ENCODE peak calls at places on chromosome 12, in five cellular contexts. One of them, this sample, is unnamed.

GRCh38 chr12:13390921-13391320 is 194.4 kb downstream of the EMP1 start:
- DNase-seq in A549: no peak
- DNase-seq in endothelial cell of umbilical vein: no peak
- DNase-seq in HepG2: no peak
- DNase-seq in GM12878: no peak
- DNase-seq in this sample: no peak

GRCh38 chr12:11202811-11203210 is 16.1 kb upstream of the TAS2R42 start:
- DNase-seq in A549: no peak
- DNase-seq in endothelial cell of umbilical vein: no peak
- DNase-seq in HepG2: no peak
- DNase-seq in GM12878: no peak
- DNase-seq in this sample: no peak

GRCh38 chr12:57037264-57037663 is 12.7 kb downstream of the MYO1A start:
- DNase-seq in A549: no peak
- DNase-seq in endothelial cell of umbilical vein: no peak
- DNase-seq in HepG2: no peak
- DNase-seq in GM12878: no peak
- DNase-seq in this sample: no peak

GRCh38 chr12:120855823-120856589 is 48.2 kb downstream of the SPPL3 start:
- DNase-seq in A549: no peak
- DNase-seq in endothelial cell of umbilical vein: no peak
- DNase-seq in HepG2: no peak
- DNase-seq in GM12878: no peak
- DNase-seq in this sample: no peak

GRCh38 chr12:6340745-6341438 is 984 bp downstream of the TNFRSF1A start:
- DNase-seq in A549: no peak
- DNase-seq in endothelial cell of umbilical vein: peak
- DNase-seq in HepG2: no peak
- DNase-seq in GM12878: no peak
- DNase-seq in this sample: peak

GRCh38 chr12:89709994-89710872 is 1.6 kb upstream of the ATP2B1 start:
- DNase-seq in A549: no peak
- DNase-seq in endothelial cell of umbilical vein: no peak
- DNase-seq in HepG2: no peak
- DNase-seq in GM12878: no peak
- DNase-seq in this sample: no peak

GRCh38 chr12:57181072-57181471 is 33.7 kb upstream of the LRP1-AS start:
- DNase-seq in A549: no peak
- DNase-seq in endothelial cell of umbilical vein: no peak
- DNase-seq in HepG2: no peak
- DNase-seq in GM12878: no peak
- DNase-seq in this sample: no peak

GRCh38 chr12:21819236-21819635 is 44.7 kb upstream of the KCNJ8 start:
- DNase-seq in A549: no peak
- DNase-seq in endothelial cell of umbilical vein: no peak
- DNase-seq in HepG2: peak
- DNase-seq in GM12878: no peak
- DNase-seq in this sample: no peak

GRCh38 chr12:63804746-63805145 is 25.0 kb downstream of the RXYLT1 start:
- DNase-seq in A549: no peak
- DNase-seq in endothelial cell of umbilical vein: no peak
- DNase-seq in HepG2: no peak
- DNase-seq in GM12878: no peak
- DNase-seq in this sample: no peak

GRCh38 chr12:87266305-87266704 is 762.9 kb downstream of the C12orf50 start:
- DNase-seq in A549: peak
- DNase-seq in endothelial cell of umbilical vein: no peak
- DNase-seq in HepG2: peak
- DNase-seq in GM12878: no peak
- DNase-seq in this sample: peak

GRCh38 chr12:40107803-40108620 is 2.1 kb upstream of the SLC2A13 start:
- DNase-seq in A549: no peak
- DNase-seq in endothelial cell of umbilical vein: no peak
- DNase-seq in HepG2: no peak
- DNase-seq in GM12878: no peak
- DNase-seq in this sample: no peak

GRCh38 chr12:118830251-118830650 is 151.1 kb upstream of the SRRM4 start:
- DNase-seq in A549: no peak
- DNase-seq in endothelial cell of umbilical vein: no peak
- DNase-seq in HepG2: no peak
- DNase-seq in GM12878: no peak
- DNase-seq in this sample: no peak

GRCh38 chr12:25327321-25327720 is 76.6 kb upstream of the KRAS start:
- DNase-seq in A549: no peak
- DNase-seq in endothelial cell of umbilical vein: peak
- DNase-seq in HepG2: no peak
- DNase-seq in GM12878: no peak
- DNase-seq in this sample: no peak

GRCh38 chr12:12686925-12687324 is 9.1 kb downstream of the GPR19 start:
- DNase-seq in A549: no peak
- DNase-seq in endothelial cell of umbilical vein: no peak
- DNase-seq in HepG2: no peak
- DNase-seq in GM12878: no peak
- DNase-seq in this sample: no peak

GRCh38 chr12:51729331-51729730 is 119.2 kb downstream of the FIGNL2 start:
- DNase-seq in A549: no peak
- DNase-seq in endothelial cell of umbilical vein: no peak
- DNase-seq in HepG2: no peak
- DNase-seq in GM12878: no peak
- DNase-seq in this sample: no peak

GRCh38 chr12:66361703-66362102 is 59.4 kb downstream of the HELB start:
- DNase-seq in A549: no peak
- DNase-seq in endothelial cell of umbilical vein: no peak
- DNase-seq in HepG2: no peak
- DNase-seq in GM12878: no peak
- DNase-seq in this sample: no peak
- H3K4me3 ChIP-seq in A549: no peak
- H3K4me3 ChIP-seq in endothelial cell of umbilical vein: no peak
- H3K4me3 ChIP-seq in HepG2: no peak
- H3K4me3 ChIP-seq in GM12878: no peak
- H3K4me3 ChIP-seq in this sample: no peak

DNA sequence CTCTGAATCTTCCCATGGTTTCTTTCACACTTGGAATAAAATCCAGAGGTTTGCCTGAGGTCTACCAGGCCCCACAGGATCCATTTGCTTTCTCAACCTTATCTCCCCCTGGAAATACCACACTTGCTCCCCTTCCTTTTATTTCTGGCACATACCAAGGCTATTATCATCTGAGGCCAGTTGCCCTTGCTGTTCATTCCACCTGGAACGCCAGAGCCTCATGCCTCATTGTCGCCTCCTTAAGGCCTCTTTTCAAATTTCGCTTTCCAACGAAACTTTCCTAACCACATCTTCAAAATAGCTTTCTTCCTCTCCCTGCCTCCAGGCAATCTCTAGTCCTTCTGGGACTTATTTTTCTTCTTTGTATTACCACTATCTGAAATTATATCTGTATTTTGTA is 11.2 kb upstream of the LRIG3 start:
- DNase-seq in A549: peak
- DNase-seq in endothelial cell of umbilical vein: no peak
- DNase-seq in HepG2: no peak
- DNase-seq in GM12878: no peak
- DNase-seq in this sample: no peak
- TF ChIP-seq CTCF in A549: no peak
- TF ChIP-seq CTCF in endothelial cell of umbilical vein: no peak
- TF ChIP-seq CTCF in HepG2: peak
- TF ChIP-seq CTCF in GM12878: peak
- TF ChIP-seq CTCF in this sample: peak

DNA sequence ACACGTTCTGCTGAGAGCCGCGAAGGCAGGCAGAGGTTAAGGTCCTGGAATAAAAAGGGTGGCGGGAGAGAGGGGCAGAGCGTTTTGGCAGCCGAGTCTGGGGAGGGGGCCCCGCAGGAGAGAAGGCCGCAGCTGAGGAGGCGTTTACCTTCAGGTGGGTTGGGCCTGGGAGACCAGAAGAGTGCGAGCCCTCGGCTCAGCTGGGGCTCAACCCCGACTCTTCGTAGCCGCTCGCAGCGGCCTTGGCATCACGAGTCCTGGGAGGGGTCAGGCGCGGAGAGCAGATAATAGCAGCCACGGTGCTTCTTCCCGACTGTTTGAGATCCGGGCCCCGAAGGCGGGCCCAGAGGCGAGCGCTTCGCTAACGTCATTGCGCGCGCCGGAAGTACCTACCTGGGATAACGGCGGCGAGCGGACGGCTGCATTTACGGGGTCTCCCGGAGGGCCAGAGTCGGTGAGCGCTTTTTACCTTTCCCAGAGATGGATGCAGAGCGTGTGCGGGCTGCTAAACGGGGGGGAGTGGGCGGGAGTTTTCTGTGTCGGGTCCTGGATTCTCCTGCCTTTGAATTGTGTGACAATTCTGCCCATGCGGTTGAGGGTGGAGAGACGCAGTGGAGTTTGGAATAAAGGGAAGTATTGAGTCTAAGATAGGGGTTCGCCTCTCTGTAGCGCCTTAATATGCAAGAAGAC is at the start of the genes PPHLN1 and ZCRB1:
- DNase-seq in A549: peak
- DNase-seq in endothelial cell of umbilical vein: peak
- DNase-seq in HepG2: peak
- DNase-seq in GM12878: no peak
- DNase-seq in this sample: peak
- TF ChIP-seq MYC in A549: peak
- TF ChIP-seq MYC in endothelial cell of umbilical vein: no peak
- TF ChIP-seq MYC in HepG2: peak
- TF ChIP-seq MYC in GM12878: no peak
- TF ChIP-seq MYC in this sample: no peak

GRCh38 chr12:64893961-64894360 is 69.5 kb downstream of the TBC1D30 start:
- DNase-seq in A549: peak
- DNase-seq in endothelial cell of umbilical vein: peak
- DNase-seq in HepG2: no peak
- DNase-seq in GM12878: no peak
- DNase-seq in this sample: no peak
- H3K4me3 ChIP-seq in A549: no peak
- H3K4me3 ChIP-seq in endothelial cell of umbilical vein: no peak
- H3K4me3 ChIP-seq in HepG2: no peak
- H3K4me3 ChIP-seq in GM12878: no peak
- H3K4me3 ChIP-seq in this sample: no peak

DNA sequence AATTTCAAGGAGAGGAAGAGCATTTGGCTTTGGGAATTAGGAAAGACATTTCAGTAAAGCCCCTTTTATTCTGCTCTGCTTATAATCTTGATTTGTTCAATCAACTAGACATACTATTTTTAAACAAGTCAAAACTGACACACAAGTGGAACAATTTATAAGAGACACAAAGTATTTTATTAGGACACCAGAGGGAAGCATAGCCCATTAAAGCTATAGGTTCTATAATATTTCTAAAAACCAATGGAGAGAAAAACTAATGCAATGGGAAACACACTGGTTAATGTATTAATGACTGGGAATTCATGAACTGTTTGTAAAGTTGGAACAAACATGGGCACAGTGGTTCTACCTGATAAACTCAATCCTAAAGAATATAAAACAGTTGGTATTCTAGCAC is 15.3 kb upstream of the CERS5 start:
- DNase-seq in A549: no peak
- DNase-seq in endothelial cell of umbilical vein: peak
- DNase-seq in HepG2: no peak
- DNase-seq in GM12878: no peak
- DNase-seq in this sample: no peak
- TF ChIP-seq CTCF in A549: peak
- TF ChIP-seq CTCF in endothelial cell of umbilical vein: no peak
- TF ChIP-seq CTCF in HepG2: peak
- TF ChIP-seq CTCF in GM12878: no peak
- TF ChIP-seq CTCF in this sample: no peak

GRCh38 chr12:47190271-47190750 is 110.6 kb upstream of the AMIGO2 start:
- DNase-seq in A549: peak
- DNase-seq in endothelial cell of umbilical vein: no peak
- DNase-seq in HepG2: no peak
- DNase-seq in GM12878: no peak
- DNase-seq in this sample: peak
- TF ChIP-seq MYC in A549: no peak
- TF ChIP-seq MYC in endothelial cell of umbilical vein: no peak
- TF ChIP-seq MYC in HepG2: no peak
- TF ChIP-seq MYC in GM12878: no peak
- TF ChIP-seq MYC in this sample: no peak

GRCh38 chr12:108638997-108639822 is 5.5 kb upstream of the SELPLG start:
- DNase-seq in A549: no peak
- DNase-seq in endothelial cell of umbilical vein: no peak
- DNase-seq in HepG2: no peak
- DNase-seq in GM12878: no peak
- DNase-seq in this sample: no peak

GRCh38 chr12:108637631-108638030 is 3.9 kb upstream of the SELPLG start:
- DNase-seq in A549: no peak
- DNase-seq in endothelial cell of umbilical vein: no peak
- DNase-seq in HepG2: no peak
- DNase-seq in GM12878: no peak
- DNase-seq in this sample: no peak

GRCh38 chr12:108635997-108636808 is 2.5 kb upstream of the SELPLG start:
- DNase-seq in A549: no peak
- DNase-seq in endothelial cell of umbilical vein: no peak
- DNase-seq in HepG2: no peak
- DNase-seq in GM12878: no peak
- DNase-seq in this sample: no peak

GRCh38 chr12:108637222-108637621 is 3.5 kb upstream of the SELPLG start:
- DNase-seq in A549: no peak
- DNase-seq in endothelial cell of umbilical vein: no peak
- DNase-seq in HepG2: no peak
- DNase-seq in GM12878: no peak
- DNase-seq in this sample: peak

DNA sequence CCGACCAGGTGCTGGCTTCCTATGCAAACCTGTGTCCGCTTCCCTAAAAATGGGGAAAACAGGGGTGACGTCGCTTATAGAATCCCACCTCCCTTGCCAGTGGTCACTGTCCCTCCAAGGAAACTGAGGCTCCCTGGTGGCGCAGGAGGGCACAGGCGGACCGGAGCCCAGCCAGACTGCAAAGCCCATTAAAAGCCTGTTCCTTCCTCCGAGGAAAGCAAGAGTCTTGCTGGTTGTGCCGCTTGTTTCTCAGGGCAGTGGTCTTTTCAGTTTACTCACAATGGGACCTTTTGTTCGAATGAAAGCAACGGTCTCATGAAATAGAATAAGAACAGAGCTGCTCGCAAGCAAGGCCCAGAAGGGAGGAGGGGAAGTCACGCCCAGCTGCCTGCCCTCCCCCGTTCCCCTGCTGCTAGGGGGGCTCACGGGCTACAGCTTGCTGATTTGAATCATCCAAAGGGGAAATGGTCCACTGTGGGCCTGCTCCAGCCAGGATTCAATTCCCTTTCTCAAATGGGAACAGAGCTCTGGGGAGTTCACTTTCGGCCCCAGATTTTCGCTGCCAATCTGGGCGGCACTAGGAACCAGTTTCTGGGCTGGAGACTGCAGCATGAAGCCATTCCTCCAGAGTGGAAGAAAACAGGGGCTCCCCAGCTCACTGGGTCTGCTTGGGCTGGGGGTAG is 4.6 kb upstream of the SELPLG start:
- DNase-seq in A549: no peak
- DNase-seq in endothelial cell of umbilical vein: peak
- DNase-seq in HepG2: no peak
- DNase-seq in GM12878: no peak
- DNase-seq in this sample: peak
- H3K4me3 ChIP-seq in A549: no peak
- H3K4me3 ChIP-seq in endothelial cell of umbilical vein: no peak
- H3K4me3 ChIP-seq in HepG2: no peak
- H3K4me3 ChIP-seq in GM12878: peak
- H3K4me3 ChIP-seq in this sample: no peak